ENCODE peak calls at places on chromosomes 11 and 22, in eight cellular contexts. I is psoas muscle, P is tibial nerve, S is GM23248, H is thoracic aorta, K is IMR-90, J is sigmoid colon, O is mammary epithelial cell. U is an unnamed sample. For H3K36me3 and H3K9me3, the result is how much of the 10 kb centered on the place peaks cover.

GRCh38 chr11:17548444-17548843 is 1.4 kb downstream of the OTOG start:
- DNase-seq in I (no peak), P (no peak), S (peak), H (no peak), K (no peak), J (no peak), O (no peak), U (no peak)

GRCh38 chr22:38830026-38830844 is 13.6 kb downstream of the NPTXR start:
- DNase-seq in I (no peak), P (no peak), S (no peak), H (no peak), K (no peak), J (no peak), O (no peak), U (no peak)

GRCh38 chr11:67118059-67118766 is 850 bp upstream of the KDM2A start:
- DNase-seq in I (peak), P (no peak), S (peak), H (no peak), K (no peak), J (peak), O (no peak), U (no peak)

GRCh38 chr22:41600976-41601375 is 11.3 kb upstream of the PMM1 start:
- DNase-seq in I (no peak), P (no peak), S (no peak), H (no peak), K (no peak), J (no peak), O (no peak), U (no peak)

GRCh38 chr22:37905534-37906363 is at the start of gene MICALL1:
- DNase-seq in I (peak), P (peak), S (peak), H (no peak), K (peak), J (peak), O (peak), U (peak)

GRCh38 chr11:85539029-85539689 is 88.0 kb downstream of the DLG2 start:
- DNase-seq in I (no peak), P (no peak), S (no peak), H (no peak), K (no peak), J (no peak), O (no peak), U (no peak)

GRCh38 chr11:133581091-133581490 is 48.8 kb upstream of the OPCML start:
- DNase-seq in I (no peak), P (no peak), S (no peak), H (no peak), K (no peak), J (no peak), O (no peak), U (no peak)

GRCh38 chr22:44045171-44045570 is 21.1 kb downstream of the PARVB start:
- DNase-seq in I (no peak), P (no peak), S (peak), H (no peak), K (peak), J (no peak), O (no peak), U (no peak)

GRCh38 chr11:129861702-129862107 is 33.7 kb downstream of the NFRKB start:
- DNase-seq in I (no peak), P (no peak), S (peak), H (no peak), K (peak), J (no peak), O (peak), U (peak)

GRCh38 chr11:83572521-83572920 is 286.4 kb upstream of the CCDC90B start:
- DNase-seq in I (no peak), P (no peak), S (peak), H (no peak), K (no peak), J (no peak), O (no peak), U (no peak)

GRCh38 chr11:130314184-130314748 is 451 bp downstream of the ZBTB44 start:
- DNase-seq in I (peak), P (no peak), S (peak), H (no peak), K (peak), J (peak), O (peak), U (peak)

GRCh38 chr11:124068711-124069110 is 27.6 kb upstream of the OR10G7 start:
- DNase-seq in I (no peak), P (no peak), S (no peak), H (no peak), K (no peak), J (no peak), O (no peak), U (no peak)

GRCh38 chr11:100930185-100930778 is 199.3 kb downstream of the PGR start:
- DNase-seq in I (no peak), P (no peak), S (peak), H (no peak), K (peak), J (no peak), O (peak), U (no peak)

GRCh38 chr11:125179346-125179745 is 14.8 kb downstream of the PKNOX2 start:
- DNase-seq in I (no peak), P (no peak), S (no peak), H (no peak), K (no peak), J (no peak), O (no peak), U (peak)

GRCh38 chr11:107733518-107733917 is 21.7 kb upstream of the SLN start:
- DNase-seq in I (no peak), P (no peak), S (peak), H (no peak), K (no peak), J (no peak), O (no peak), U (no peak)

GRCh38 chr11:74004694-74005615 is 3.9 kb downstream of the UCP3 start:
- DNase-seq in I (no peak), P (no peak), S (no peak), H (no peak), K (no peak), J (peak), O (no peak), U (no peak)

GRCh38 chr11:104327864-104328513 is 164.0 kb upstream of the PDGFD start:
- DNase-seq in I (no peak), P (no peak), S (peak), H (no peak), K (peak), J (no peak), O (no peak), U (no peak)

GRCh38 chr22:35987487-35987886 is 41.1 kb downstream of the RBFOX2 start:
- DNase-seq in I (no peak), P (no peak), S (peak), H (no peak), K (peak), J (no peak), O (no peak), U (no peak)

GRCh38 chr22:42462016-42462415 is 29.8 kb upstream of the NFAM1 start:
- DNase-seq in I (no peak), P (no peak), S (no peak), H (no peak), K (no peak), J (no peak), O (no peak), U (no peak)

GRCh38 chr22:20436309-20437252 is 1.0 kb downstream of the SCARF2 start:
- DNase-seq in I (no peak), P (no peak), S (peak), H (no peak), K (peak), J (peak), O (no peak), U (peak)

GRCh38 chr11:129657866-129658557 is 157.6 kb upstream of the TMEM45B start:
- DNase-seq in I (no peak), P (no peak), S (no peak), H (no peak), K (no peak), J (no peak), O (no peak), U (no peak)

GRCh38 chr11:33532720-33533119 is 167.9 kb downstream of the C11orf91 start:
- DNase-seq in I (no peak), P (no peak), S (no peak), H (no peak), K (no peak), J (no peak), O (no peak), U (no peak)

GRCh38 chr11:83272627-83273026 is 13.5 kb downstream of the CCDC90B start:
- DNase-seq in I (no peak), P (no peak), S (peak), H (no peak), K (peak), J (no peak), O (peak), U (no peak)

GRCh38 chr11:67289226-67289650 is at the start of gene ANKRD13D:
- DNase-seq in I (no peak), P (no peak), S (no peak), H (no peak), K (no peak), J (peak), O (peak), U (no peak)

GRCh38 chr11:19444231-19444630 is 203.5 kb upstream of the E2F8 start:
- DNase-seq in I (no peak), P (no peak), S (peak), H (no peak), K (peak), J (no peak), O (no peak), U (no peak)

GRCh38 chr11:11533751-11534150 is 88.1 kb downstream of the GALNT18 start:
- DNase-seq in I (no peak), P (no peak), S (no peak), H (no peak), K (no peak), J (no peak), O (no peak), U (no peak)

GRCh38 chr11:57674251-57674650 is 6.3 kb downstream of the ZDHHC5 start:
- DNase-seq in I (no peak), P (no peak), S (no peak), H (no peak), K (no peak), J (no peak), O (no peak), U (no peak)

GRCh38 chr11:103582351-103582909 is 454.0 kb upstream of the DDI1 start:
- DNase-seq in I (no peak), P (no peak), S (peak), H (no peak), K (peak), J (no peak), O (peak), U (no peak)

DNA sequence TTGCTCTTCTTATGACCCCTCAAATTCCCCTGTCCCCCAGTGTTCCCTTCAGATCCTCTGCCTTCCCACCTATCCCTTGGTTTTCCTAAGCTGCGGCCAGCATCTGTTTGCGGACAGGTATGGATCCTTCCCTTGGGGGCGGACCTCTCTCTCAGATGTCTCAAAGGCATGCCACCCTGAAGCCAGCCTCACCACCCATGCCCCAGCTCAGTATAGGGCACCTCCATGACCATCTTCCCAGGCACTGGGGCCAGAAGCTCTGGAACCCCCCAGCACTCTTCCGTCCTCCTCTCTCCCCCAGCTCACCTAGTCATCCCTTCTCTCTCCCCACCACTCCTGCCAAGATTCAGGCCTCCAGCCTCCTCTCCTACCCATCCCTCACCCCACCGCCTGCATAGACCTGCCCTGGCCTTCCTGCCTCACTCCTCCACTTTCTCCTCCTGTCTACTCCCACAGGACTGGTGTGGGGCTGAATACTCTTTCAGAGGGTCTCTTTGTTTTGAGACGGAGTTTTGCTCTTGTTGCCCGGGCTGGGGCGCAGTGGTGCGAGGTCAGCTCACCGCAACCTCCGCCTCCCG is 2.2 kb downstream of the LRRC75B start:
- DNase-seq in I (no peak), P (no peak), S (no peak), H (no peak), K (no peak), J (no peak), O (no peak), U (no peak)
- H3K36me3 ChIP-seq in I (under half), P (under half), S (under half), H (under half), K (under half), J (under half), O (under half), U (under half)

DNA sequence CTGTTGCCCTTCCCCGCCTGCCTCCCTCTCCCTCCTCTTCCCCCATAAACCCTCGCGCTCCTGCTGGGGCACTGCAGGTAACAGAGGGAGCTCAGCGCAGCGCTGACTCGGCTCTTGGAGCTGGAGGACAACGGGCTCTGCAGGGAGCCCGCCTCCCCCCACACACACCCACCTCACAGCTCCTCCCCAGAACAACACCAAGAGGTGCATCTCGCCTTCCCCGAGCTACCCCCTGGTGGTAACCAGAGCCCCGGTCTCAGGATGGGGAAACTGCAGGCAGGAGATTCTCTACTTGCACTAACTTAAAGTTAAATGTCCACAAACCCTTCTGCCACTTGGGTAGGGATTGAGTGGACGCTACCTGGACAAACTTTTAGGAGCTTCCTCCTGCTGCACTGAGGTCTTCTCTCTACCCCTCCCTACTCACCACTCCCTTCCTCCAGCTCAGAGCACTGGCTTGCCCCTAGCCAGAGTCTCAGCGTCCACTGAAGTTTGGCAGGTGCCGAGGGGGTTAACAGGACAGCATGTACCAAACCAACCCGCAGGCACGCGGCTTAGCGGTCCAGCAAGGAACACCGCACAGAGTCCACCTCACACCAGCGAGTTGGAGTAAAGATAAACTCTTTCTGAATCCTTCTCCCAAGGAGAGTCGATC is 4.0 kb upstream of the SCN4B start:
- DNase-seq in I (no peak), P (no peak), S (no peak), H (no peak), K (no peak), J (no peak), O (no peak), U (no peak)
- H3K4me3 ChIP-seq in I (no peak), P (no peak), S (no peak), H (no peak), K (no peak), J (no peak), O (no peak), U (no peak)

GRCh38 chr22:49550766-49551362 is 276.8 kb downstream of the BRD1 start:
- DNase-seq in I (no peak), P (no peak), S (no peak), H (no peak), K (no peak), J (peak), O (no peak), U (no peak)

GRCh38 chr22:49553076-49553475 is 274.6 kb downstream of the BRD1 start:
- DNase-seq in I (no peak), P (no peak), S (no peak), H (no peak), K (no peak), J (peak), O (no peak), U (no peak)

GRCh38 chr22:49551446-49551845 is 276.2 kb downstream of the BRD1 start:
- DNase-seq in I (no peak), P (no peak), S (no peak), H (no peak), K (no peak), J (no peak), O (no peak), U (no peak)

GRCh38 chr22:49553518-49554295 is 274.0 kb downstream of the BRD1 start:
- DNase-seq in I (no peak), P (no peak), S (no peak), H (no peak), K (no peak), J (peak), O (no peak), U (no peak)

GRCh38 chr22:49551897-49552659 is 275.6 kb downstream of the BRD1 start:
- DNase-seq in I (no peak), P (no peak), S (no peak), H (no peak), K (no peak), J (peak), O (no peak), U (no peak)
- H3K9me3 ChIP-seq in I (under half), P (under half), S (under half), H (under half), K (half or more), J (under half), O (half or more), U (under half)

GRCh38 chr11:72926076-72926475 is 111.9 kb downstream of the ATG16L2 start:
- DNase-seq in I (no peak), P (no peak), S (no peak), H (no peak), K (no peak), J (no peak), O (no peak), U (no peak)
- H3K36me3 ChIP-seq in I (under half), P (under half), S (under half), H (under half), K (under half), J (under half), O (under half), U (under half)

U was measured in MG63.